ENCODE peak calls at places on chromosomes 5 and 9, in ten cellular contexts. P is A549, X is endodermal cell, W is neural crest cell, S is lower lobe of right lung, C is psoas muscle, J is BE2C, Y is GM06990, L is fibroblast of villous mesenchyme, M is fibroblast of pulmonary artery. I is an unnamed sample.

GRCh38 chr9:72476617-72477375 is 44.6 kb upstream of the TMC1 start:
- DNase-seq in P (peak), X (peak), W (no peak), S (no peak), C (no peak), J (no peak), Y (no peak), L (peak), M (peak), I (no peak)

GRCh38 chr5:96904054-96904931 is 28.0 kb downstream of the ERAP2 start:
- DNase-seq in P (no peak), X (no peak), W (no peak), S (no peak), C (no peak), J (no peak), Y (no peak), L (peak), M (peak), I (no peak)

GRCh38 chr9:124503713-124504529 is 3.3 kb downstream of the NR5A1 start:
- DNase-seq in P (no peak), X (no peak), W (no peak), S (peak), C (no peak), J (no peak), Y (no peak), L (no peak), M (no peak), I (peak)

GRCh38 chr9:128005938-128006337 is 25.1 kb upstream of the EEIG1 start:
- DNase-seq in P (peak), X (no peak), W (no peak), S (no peak), C (peak), J (peak), Y (no peak), L (peak), M (no peak), I (peak)

GRCh38 chr5:13992795-13993194 is 48.3 kb upstream of the DNAH5 start:
- DNase-seq in P (no peak), X (no peak), W (no peak), S (no peak), C (no peak), J (no peak), Y (no peak), L (no peak), M (no peak), I (no peak)

GRCh38 chr9:95954940-95955339 is 79.4 kb downstream of the ERCC6L2 start:
- DNase-seq in P (no peak), X (no peak), W (no peak), S (no peak), C (no peak), J (no peak), Y (no peak), L (no peak), M (no peak), I (no peak)

GRCh38 chr5:134911285-134912215 is 6.6 kb downstream of the PCBD2 start:
- DNase-seq in P (no peak), X (no peak), W (no peak), S (no peak), C (no peak), J (no peak), Y (no peak), L (peak), M (no peak), I (no peak)

GRCh38 chr9:4939118-4939561 is 45.9 kb upstream of the JAK2 start:
- DNase-seq in P (no peak), X (no peak), W (no peak), S (no peak), C (no peak), J (no peak), Y (peak), L (no peak), M (no peak), I (no peak)

GRCh38 chr5:53479656-53480473 is 564 bp upstream of the FST start:
- DNase-seq in P (peak), X (peak), W (peak), S (peak), C (peak), J (no peak), Y (peak), L (peak), M (peak), I (peak)

GRCh38 chr9:101727621-101728524 is 10.6 kb downstream of the GRIN3A start:
- DNase-seq in P (peak), X (peak), W (peak), S (no peak), C (no peak), J (no peak), Y (no peak), L (peak), M (peak), I (peak)
- TF ChIP-seq CTCF in P (peak), X (peak), W (peak), S (peak), C (peak), J (peak), Y (peak), L (peak), M (peak), I (peak)

DNA sequence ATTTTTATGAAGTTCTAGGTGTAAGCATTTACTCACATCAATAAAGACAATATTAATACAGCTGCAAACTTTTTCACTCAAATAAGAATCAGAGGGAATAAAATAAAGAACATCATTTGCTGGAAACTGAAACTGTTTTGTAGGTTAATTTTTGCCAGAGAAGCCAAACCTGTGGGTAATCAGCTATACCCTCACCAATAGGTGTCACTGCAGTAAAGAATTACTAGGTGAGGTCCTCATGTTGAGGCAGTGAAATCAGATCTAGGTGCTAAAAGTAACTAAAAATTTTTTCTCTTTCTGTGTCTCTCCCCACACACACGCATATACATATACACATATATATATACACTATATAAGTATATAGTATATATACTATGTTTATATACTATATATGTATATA is 1016.3 kb upstream of the SEMA6A start:
- DNase-seq in P (no peak), X (no peak), W (no peak), S (no peak), C (no peak), J (no peak), Y (no peak), L (peak), M (peak), I (no peak)
- TF ChIP-seq CTCF in P (no peak), X (peak), W (peak), S (no peak), C (peak), J (peak), Y (peak), L (peak), M (peak), I (peak)

GRCh38 chr5:71836084-71836483 is 117.0 kb downstream of the CARTPT start:
- DNase-seq in P (peak), X (no peak), W (no peak), S (no peak), C (no peak), J (no peak), Y (no peak), L (peak), M (peak), I (no peak)
- TF ChIP-seq CTCF in P (peak), X (peak), W (peak), S (no peak), C (no peak), J (peak), Y (peak), L (peak), M (peak), I (peak)

DNA sequence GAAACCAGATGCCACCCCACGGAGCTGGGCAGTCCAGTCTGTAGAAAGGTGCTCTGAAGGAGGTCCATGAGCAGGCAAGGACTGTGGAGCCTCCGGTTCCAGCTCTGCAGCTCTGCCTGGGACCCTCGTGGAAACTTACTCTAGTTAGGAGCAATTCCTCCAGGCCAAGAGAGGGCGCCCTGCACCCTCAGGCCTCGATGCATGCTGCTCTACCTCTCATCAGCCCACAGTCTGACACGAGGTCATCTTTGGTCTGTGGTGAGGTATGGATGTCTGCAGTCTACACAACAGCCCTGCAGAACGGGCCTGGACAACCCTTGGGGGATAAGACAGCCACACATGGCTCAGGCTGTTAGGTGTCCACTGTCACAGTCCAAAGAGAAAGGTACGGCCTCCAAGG is 50.6 kb upstream of the UBTD2 start:
- DNase-seq in P (peak), X (peak), W (no peak), S (no peak), C (no peak), J (peak), Y (no peak), L (no peak), M (no peak), I (no peak)
- TF ChIP-seq CTCF in P (no peak), X (peak), W (no peak), S (no peak), C (no peak), J (peak), Y (peak), L (peak), M (peak), I (no peak)

GRCh38 chr9:98182889-98183599 is 9.4 kb downstream of the CORO2A start:
- DNase-seq in P (no peak), X (no peak), W (no peak), S (no peak), C (no peak), J (no peak), Y (no peak), L (no peak), M (no peak), I (no peak)
- TF ChIP-seq CTCF in P (no peak), X (no peak), W (no peak), S (no peak), C (no peak), J (no peak), Y (no peak), L (no peak), M (no peak), I (no peak)

GRCh38 chr5:129547137-129547536 is 87.0 kb downstream of the ADAMTS19 start:
- DNase-seq in P (no peak), X (no peak), W (no peak), S (no peak), C (no peak), J (no peak), Y (no peak), L (no peak), M (no peak), I (no peak)

DNA sequence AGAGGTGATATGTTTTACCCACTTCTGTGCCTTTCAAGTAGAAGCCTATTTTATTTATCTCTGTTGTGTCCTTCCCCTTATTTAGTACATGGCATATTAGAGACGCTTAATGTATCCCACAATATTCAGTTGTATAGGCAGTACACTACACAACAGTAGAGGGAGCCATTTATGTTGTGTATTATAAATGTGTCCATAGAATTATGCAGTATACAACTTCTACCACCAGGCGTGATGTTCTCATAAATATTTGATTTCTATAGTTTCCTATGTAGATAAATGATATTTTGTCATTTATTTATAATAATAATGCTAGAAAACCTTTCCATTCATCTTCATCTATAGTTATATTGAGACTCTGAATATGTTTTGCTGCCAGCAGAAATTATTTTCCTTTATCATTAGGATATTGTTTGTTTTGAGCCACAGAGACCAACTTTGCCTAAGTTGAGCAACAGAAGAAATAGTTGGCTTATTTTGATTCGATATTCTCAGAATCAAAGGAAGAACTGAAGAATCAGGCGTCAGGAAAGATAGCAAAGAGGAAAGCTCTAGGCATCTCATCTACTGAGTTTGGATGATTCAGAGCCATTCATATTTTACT is 81.7 kb downstream of the ADAMTS19 start:
- DNase-seq in P (peak), X (no peak), W (no peak), S (no peak), C (no peak), J (no peak), Y (no peak), L (peak), M (peak), I (no peak)
- TF ChIP-seq CTCF in P (no peak), X (peak), W (peak), S (no peak), C (no peak), J (peak), Y (peak), L (peak), M (peak), I (peak)

GRCh38 chr5:156950716-156951115 is 12.3 kb downstream of the TIMD4 start:
- DNase-seq in P (no peak), X (no peak), W (no peak), S (no peak), C (no peak), J (no peak), Y (no peak), L (no peak), M (no peak), I (no peak)
- TF ChIP-seq CTCF in P (no peak), X (no peak), W (no peak), S (no peak), C (no peak), J (no peak), Y (no peak), L (no peak), M (no peak), I (no peak)